ENCODE peak calls at places on chromosomes 2 and 18, in six cellular contexts. K, C, Q, W, Z and T are unnamed samples.

GRCh38 chr2:43707255-43707654 is 31.0 kb upstream of the C1GALT1C1L start:
- DNase-seq in K (peak; percentile 74), C (peak; percentile 11), Q (no peak), W (no peak), Z (peak; percentile 95), T (no peak)

GRCh38 chr2:74685408-74685807 is 31.4 kb downstream of the SEMA4F start:
- DNase-seq in K (peak; percentile 55), C (no peak), Q (no peak), W (no peak), Z (no peak), T (no peak)

GRCh38 chr18:46283895-46284295 is 179.7 kb downstream of the HAUS1 start:
- DNase-seq in K (peak; percentile 14), C (no peak), Q (no peak), W (no peak), Z (no peak), T (no peak)

GRCh38 chr2:99470957-99471356 is 18.9 kb downstream of the REV1 start:
- DNase-seq in K (no peak), C (no peak), Q (no peak), W (no peak), Z (no peak), T (no peak)

GRCh38 chr2:118112771-118113334 is 24.6 kb downstream of the INSIG2 start:
- DNase-seq in K (peak; percentile 84), C (no peak), Q (no peak), W (no peak), Z (peak; percentile 73), T (no peak)

GRCh38 chr2:239654266-239654665 is 253.4 kb upstream of the HDAC4 start:
- DNase-seq in K (no peak), C (no peak), Q (no peak), W (no peak), Z (no peak), T (no peak)

GRCh38 chr2:129923265-129924141 is 56.0 kb upstream of the RAB6C start:
- DNase-seq in K (peak; percentile 44), C (no peak), Q (peak; percentile 81), W (peak; percentile 69), Z (peak; percentile 54), T (peak; percentile 81)

GRCh38 chr2:69138247-69138754 is 125.3 kb downstream of the ANTXR1 start:
- DNase-seq in K (peak; percentile 87), C (no peak), Q (no peak), W (no peak), Z (peak; percentile 87), T (no peak)

GRCh38 chr2:109129921-109130725 is 1.1 kb downstream of the SH3RF3 start:
- DNase-seq in K (peak; percentile 60), C (no peak), Q (no peak), W (no peak), Z (peak; percentile 29), T (no peak)

GRCh38 chr2:28084564-28084963 is 194.0 kb downstream of the BABAM2 start:
- DNase-seq in K (peak; percentile 33), C (no peak), Q (no peak), W (no peak), Z (peak; percentile 59), T (no peak)

GRCh38 chr2:184599054-184599874 is 935 bp downstream of the ZNF804A start:
- DNase-seq in K (no peak), C (no peak), Q (no peak), W (peak; percentile 29), Z (peak; percentile 8), T (no peak)

GRCh38 chr2:111638274-111638877 is 245.6 kb downstream of the ANAPC1 start:
- DNase-seq in K (no peak), C (no peak), Q (no peak), W (no peak), Z (no peak), T (no peak)

GRCh38 chr18:2787225-2787624 is 59.6 kb upstream of the EMILIN2 start:
- DNase-seq in K (no peak), C (no peak), Q (no peak), W (no peak), Z (no peak), T (no peak)

GRCh38 chr18:29007986-29008654 is 831.2 kb upstream of the CDH2 start:
- DNase-seq in K (no peak), C (no peak), Q (no peak), W (no peak), Z (no peak), T (no peak)